ENCODE peak calls at places on chromosomes 6 and 20, in ten cellular contexts. Y is mesothelial cell of epicardium, F is AG09319, E is Caco-2, X is heart right ventricle, C is body of pancreas, I is tibial artery, U is WTC11, N is mucosa of descending colon, R is progenitor cell of endocrine pancreas. H is an unnamed sample.

GRCh38 chr20:35461620-35462019 is 6.2 kb downstream of the CEP250 start:
- DNase-seq in C (no peak), U (no peak), N (no peak), F (no peak), X (no peak), E (no peak), R (no peak), I (no peak), Y (no peak), H (peak)

GRCh38 chr6:44050872-44051421 is 76.3 kb downstream of the MRPL14 start:
- DNase-seq in E (peak), C (no peak), X (no peak), F (no peak), Y (no peak), U (no peak), R (no peak), N (no peak), I (no peak), H (no peak)

GRCh38 chr20:23128461-23129125 is 42.5 kb upstream of the CD93 start:
- DNase-seq in C (peak), E (peak), U (no peak), I (peak), R (no peak), X (no peak), N (no peak), F (no peak), Y (no peak), H (no peak)

GRCh38 chr6:96923871-96924493 is 546 bp upstream of the KLHL32 start:
- DNase-seq in C (no peak), E (no peak), Y (no peak), I (no peak), X (no peak), R (no peak), F (no peak), U (peak), N (no peak), H (peak)

GRCh38 chr20:1438361-1438760 is 28.3 kb downstream of the NSFL1C start:
- DNase-seq in F (no peak), C (no peak), I (no peak), Y (no peak), N (no peak), R (no peak), X (no peak), U (no peak), E (no peak), H (no peak)

GRCh38 chr6:37456816-37457560 is 24.0 kb downstream of the CMTR1 start:
- DNase-seq in E (no peak), Y (no peak), R (no peak), N (no peak), U (no peak), C (no peak), X (no peak), F (peak), I (no peak), H (peak)

GRCh38 chr6:39037707-39038106 is 10.9 kb upstream of the GLP1R start:
- DNase-seq in F (no peak), N (no peak), E (no peak), X (no peak), Y (no peak), I (peak), R (no peak), C (no peak), U (no peak), H (no peak)

GRCh38 chr6:82875573-82876185 is 190.0 kb downstream of the UBE3D start:
- DNase-seq in C (no peak), N (no peak), U (no peak), E (no peak), X (no peak), Y (no peak), R (no peak), I (no peak), F (no peak), H (peak)

GRCh38 chr20:34083137-34083536 is 28.9 kb downstream of the EIF2S2 start:
- DNase-seq in X (peak), N (peak), U (no peak), C (peak), Y (no peak), E (peak), R (no peak), F (peak), I (peak), H (peak)

GRCh38 chr20:57385940-57386339 is 5.3 kb upstream of the RBM38 start:
- DNase-seq in X (no peak), R (no peak), I (peak), N (no peak), E (no peak), Y (no peak), F (no peak), C (no peak), U (no peak), H (no peak)

GRCh38 chr20:12049125-12049524 is 131.4 kb downstream of the BTBD3 start:
- DNase-seq in N (no peak), C (no peak), I (no peak), F (no peak), Y (no peak), X (no peak), R (no peak), E (no peak), U (no peak), H (peak)

GRCh38 chr6:149473080-149474052 is 11.4 kb downstream of the ZC3H12D start:
- DNase-seq in X (no peak), U (no peak), I (no peak), C (no peak), E (no peak), N (peak), R (no peak), F (no peak), Y (no peak), H (no peak)

GRCh38 chr20:663315-664090 is 10.5 kb upstream of the SRXN1 start:
- DNase-seq in I (no peak), C (no peak), U (peak), R (no peak), F (no peak), Y (no peak), E (no peak), X (no peak), N (no peak), H (peak)

GRCh38 chr6:53728570-53729194 is 63.1 kb upstream of the KLHL31 start:
- DNase-seq in U (peak), R (peak), C (peak), E (no peak), N (no peak), I (no peak), Y (peak), F (no peak), X (peak), H (peak)

GRCh38 chr6:137471951-137472350 is 22.2 kb downstream of the OLIG3 start:
- DNase-seq in E (no peak), Y (no peak), F (no peak), I (no peak), R (no peak), U (no peak), X (no peak), N (no peak), C (no peak), H (no peak)

GRCh38 chr6:35568967-35569606 is 56.4 kb upstream of the TULP1 start:
- DNase-seq in U (peak), I (peak), E (no peak), Y (no peak), R (no peak), X (peak), N (peak), C (peak), F (no peak), H (peak)

GRCh38 chr6:17971128-17972073 is 16.0 kb downstream of the KIF13A start:
- DNase-seq in U (no peak), E (no peak), Y (no peak), X (no peak), R (no peak), F (no peak), C (no peak), N (no peak), I (no peak), H (peak)

GRCh38 chr6:89976141-89977020 is 82.1 kb downstream of the GJA10 start:
- DNase-seq in X (no peak), I (no peak), E (no peak), C (no peak), R (no peak), N (no peak), Y (no peak), U (no peak), F (no peak), H (no peak)

GRCh38 chr6:106849130-106849529 is 125.4 kb downstream of the CD24 start:
- DNase-seq in U (no peak), E (no peak), N (no peak), X (no peak), C (no peak), R (no peak), Y (no peak), I (no peak), F (no peak), H (no peak)

GRCh38 chr20:61037498-61037897 is 214.6 kb upstream of the CDH4 start:
- DNase-seq in I (no peak), R (no peak), U (no peak), C (no peak), Y (no peak), X (no peak), F (no peak), N (no peak), E (no peak), H (no peak)

GRCh38 chr6:18307006-18307405 is 42.7 kb upstream of the DEK start:
- DNase-seq in N (no peak), Y (no peak), X (no peak), C (no peak), E (no peak), I (no peak), R (no peak), U (no peak), F (no peak), H (peak)

GRCh38 chr6:170088349-170088951 is 202.4 kb downstream of the DLL1 start:
- DNase-seq in I (peak), F (no peak), U (peak), N (no peak), Y (peak), R (no peak), X (no peak), C (peak), E (peak), H (no peak)

GRCh38 chr20:8481636-8482035 is 349.6 kb downstream of the PLCB1 start:
- DNase-seq in I (no peak), C (no peak), N (no peak), Y (no peak), U (no peak), F (peak), E (no peak), R (no peak), X (no peak), H (peak)

GRCh38 chr6:22444335-22444734 is 125.0 kb upstream of the HDGFL1 start:
- DNase-seq in I (no peak), N (no peak), E (no peak), X (no peak), C (no peak), F (no peak), R (no peak), U (no peak), Y (no peak), H (peak)

GRCh38 chr6:158060447-158061360 is 79.0 kb downstream of the SYNJ2 start:
- DNase-seq in U (no peak), R (no peak), N (peak), E (peak), X (peak), Y (no peak), C (peak), F (peak), I (peak), H (peak)

GRCh38 chr6:140586426-140587061 is 1212.1 kb upstream of the CITED2 start:
- DNase-seq in I (no peak), E (no peak), F (no peak), R (no peak), X (no peak), U (no peak), Y (no peak), N (no peak), C (no peak), H (no peak)

GRCh38 chr6:93418448-93419303 is 683 bp downstream of the EPHA7 start:
- DNase-seq in Y (peak), E (no peak), C (peak), F (no peak), N (peak), X (peak), R (peak), U (peak), I (peak), H (peak)

GRCh38 chr6:107711953-107712522 is 112.1 kb downstream of the SCML4 start:
- DNase-seq in R (no peak), Y (no peak), E (no peak), U (no peak), C (no peak), N (no peak), F (no peak), I (no peak), X (no peak), H (no peak)

GRCh38 chr6:144547409-144547808 is 262.3 kb downstream of the UTRN start:
- DNase-seq in R (no peak), E (no peak), F (no peak), U (no peak), I (no peak), Y (no peak), C (no peak), N (no peak), X (no peak), H (no peak)

GRCh38 chr6:109340811-109341210 is 41.5 kb downstream of the CD164 start:
- DNase-seq in I (no peak), E (no peak), N (no peak), F (no peak), Y (no peak), C (no peak), X (no peak), R (no peak), U (no peak), H (no peak)

GRCh38 chr6:40892223-40892622 is 146.8 kb downstream of the UNC5CL start:
- DNase-seq in X (no peak), N (no peak), I (no peak), Y (no peak), F (no peak), R (no peak), U (no peak), C (no peak), E (no peak), H (no peak)

GRCh38 chr6:136510782-136511181 is 39.4 kb downstream of the MAP7 start:
- DNase-seq in X (no peak), N (no peak), F (no peak), Y (no peak), R (no peak), E (no peak), U (no peak), C (no peak), I (no peak), H (no peak)

DNA sequence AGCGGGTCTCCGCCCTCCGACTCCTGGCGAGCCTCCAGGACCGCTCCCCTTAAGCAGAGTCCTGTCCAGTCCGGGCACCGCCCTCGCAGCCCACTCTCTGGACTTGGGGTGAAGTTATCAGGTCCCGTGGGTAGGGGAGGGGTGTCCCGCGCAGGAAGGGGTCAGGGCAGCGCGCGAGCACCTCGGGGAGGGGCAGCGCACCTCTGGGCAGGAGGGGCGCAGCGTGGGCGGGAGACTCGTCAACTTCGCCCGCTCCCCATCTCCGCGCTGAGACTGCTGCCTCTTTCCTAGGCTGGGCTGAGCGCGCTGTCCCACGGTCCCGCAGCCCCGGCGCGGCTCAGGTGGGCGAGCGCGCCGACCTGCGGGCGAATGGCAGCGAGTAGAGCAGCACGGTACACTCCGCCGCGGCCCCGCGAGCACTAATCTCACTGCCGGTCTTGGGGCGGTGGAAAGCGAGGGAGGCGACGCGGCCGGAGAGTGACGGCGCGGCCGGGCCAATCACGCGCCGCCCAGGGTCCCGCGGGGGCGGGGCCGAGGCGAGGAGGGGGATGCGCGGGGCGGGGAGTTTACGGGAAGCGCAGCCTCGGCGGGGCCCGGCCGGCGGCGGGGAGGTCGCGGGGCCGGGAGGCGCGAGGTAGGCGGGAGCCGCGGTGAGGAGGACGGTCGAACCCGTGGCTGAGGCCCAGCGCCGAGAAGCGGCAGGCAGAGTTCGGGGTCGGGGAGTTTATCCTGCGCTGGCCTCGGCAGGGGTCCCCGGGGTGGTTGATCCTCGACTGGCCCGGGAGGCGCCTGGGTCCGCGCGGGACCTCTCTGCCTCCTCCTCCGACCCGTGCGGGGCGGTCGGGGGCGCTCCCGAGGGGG is at the start of gene MAN1A1:
- DNase-seq in R (peak), F (peak), C (peak), I (peak), N (peak), X (peak), U (peak), E (peak), Y (peak), H (peak)
- TF ChIP-seq CTCF in R (no peak), F (no peak), C (no peak), I (no peak), N (no peak), X (no peak), U (no peak), E (no peak), Y (no peak), H (no peak)

GRCh38 chr6:45663181-45664180 is 285.7 kb upstream of the SUPT3H start:
- DNase-seq in U (peak), E (no peak), R (peak), Y (no peak), X (peak), F (no peak), N (no peak), I (no peak), C (no peak), H (peak)
- TF ChIP-seq CTCF in U (no peak), E (no peak), R (peak), Y (no peak), X (no peak), F (no peak), N (no peak), I (no peak), C (no peak), H (peak)

GRCh38 chr6:100657678-100658330 is 193.1 kb upstream of the SIM1 start:
- DNase-seq in Y (no peak), U (no peak), X (no peak), N (no peak), F (no peak), C (no peak), R (no peak), I (no peak), E (no peak), H (peak)
- TF ChIP-seq CTCF in Y (peak), U (peak), X (peak), N (no peak), F (peak), C (peak), R (peak), I (no peak), E (peak), H (peak)

GRCh38 chr6:48087448-48087847 is 23.5 kb downstream of the PTCHD4 start:
- DNase-seq in I (no peak), R (no peak), U (no peak), F (no peak), N (no peak), E (no peak), Y (no peak), X (no peak), C (no peak), H (peak)
- TF ChIP-seq CTCF in I (no peak), R (peak), U (no peak), F (peak), N (no peak), E (no peak), Y (no peak), X (peak), C (no peak), H (peak)

GRCh38 chr20:46023999-46024398 is 5.0 kb upstream of the SLC12A5 start:
- DNase-seq in F (no peak), U (no peak), Y (no peak), N (no peak), R (no peak), I (no peak), X (no peak), C (no peak), E (no peak), H (no peak)

GRCh38 chr20:46022411-46023147 is 6.4 kb upstream of the SLC12A5 start:
- DNase-seq in F (no peak), Y (peak), E (peak), R (peak), C (peak), N (peak), U (peak), I (no peak), X (peak), H (peak)

GRCh38 chr20:46021361-46022359 is 7.4 kb upstream of the SLC12A5 start:
- DNase-seq in E (peak), I (no peak), X (no peak), N (peak), Y (peak), U (peak), C (peak), R (peak), F (no peak), H (no peak)

GRCh38 chr20:46025376-46025783 is 3.6 kb upstream of the SLC12A5 start:
- DNase-seq in I (no peak), R (no peak), X (no peak), U (no peak), N (no peak), C (no peak), E (peak), F (no peak), Y (no peak), H (no peak)

GRCh38 chr20:46023148-46023484 is 5.9 kb upstream of the SLC12A5 start:
- DNase-seq in Y (no peak), X (no peak), I (no peak), F (no peak), N (no peak), C (no peak), E (no peak), U (no peak), R (no peak), H (no peak)
- TF ChIP-seq CTCF in Y (no peak), X (peak), I (no peak), F (no peak), N (no peak), C (no peak), E (no peak), U (no peak), R (no peak), H (no peak)

GRCh38 chr20:50285376-50286173 is 94.9 kb downstream of the CEBPB start:
- DNase-seq in F (no peak), N (peak), I (peak), X (no peak), E (no peak), U (no peak), R (no peak), Y (no peak), C (no peak), H (peak)
- TF ChIP-seq CTCF in F (peak), N (no peak), I (no peak), X (no peak), E (no peak), U (no peak), R (no peak), Y (no peak), C (no peak), H (no peak)

DNA sequence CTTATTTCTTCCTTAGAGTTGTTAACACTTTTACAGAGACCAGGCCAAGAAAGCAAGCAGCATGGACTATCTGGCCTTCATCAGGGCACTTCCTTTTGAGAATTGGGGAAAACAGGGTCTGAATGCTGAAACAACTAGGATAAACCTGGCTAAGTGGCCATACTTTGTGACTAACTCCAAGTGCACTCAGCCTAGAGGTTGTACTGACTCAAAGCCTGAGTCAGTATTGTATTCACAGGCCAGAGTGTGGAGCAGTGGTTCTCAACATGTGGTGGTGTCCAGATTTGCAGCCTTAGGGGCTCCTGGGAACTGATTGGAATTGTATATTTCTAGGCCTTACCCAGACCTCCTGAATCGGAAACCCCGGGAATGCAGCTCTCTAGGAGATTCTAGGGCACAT is 20.1 kb downstream of the SEC23B start:
- DNase-seq in U (no peak), I (no peak), N (no peak), X (no peak), R (no peak), C (no peak), F (no peak), E (no peak), Y (no peak), H (peak)
- TF ChIP-seq CTCF in U (no peak), I (no peak), N (no peak), X (no peak), R (no peak), C (no peak), F (no peak), E (no peak), Y (no peak), H (no peak)

H was measured in cardiac fibroblast.